ENCODE peak calls at places on chromosomes 6 and 20, in nine cellular contexts. Z is left lung; V is spleen; T is lung; N is effector memory CD4-positive, alpha-beta T cell; F is left ventricle myocardium inferior; S is CD8-positive, alpha-beta memory T cell; G is lower lobe of right lung; K is suprapubic skin. B is an unnamed sample. For H3K4me1 and H3K36me3, the result is how much of the 10 kb centered on the place peaks cover.

GRCh38 chr20:40335437-40335836 is 353.6 kb downstream of the MAFB start:
- DNase-seq in Z (no peak), V (no peak), T (no peak), N (no peak), F (no peak), S (no peak), G (no peak), K (no peak), B (no peak)

GRCh38 chr20:57459278-57459677 is 65.7 kb downstream of the CTCFL start:
- DNase-seq in Z (no peak), V (no peak), T (no peak), N (no peak), F (no peak), S (no peak), G (no peak), K (no peak), B (no peak)

GRCh38 chr20:23193985-23194384 is 107.9 kb upstream of the CD93 start:
- DNase-seq in Z (no peak), V (no peak), T (no peak), N (no peak), F (no peak), S (no peak), G (no peak), K (no peak), B (no peak)

GRCh38 chr6:10404799-10405524 is 9.9 kb downstream of the TFAP2A start:
- DNase-seq in Z (no peak), V (no peak), T (no peak), N (no peak), F (no peak), S (no peak), G (no peak), K (no peak), B (peak)

GRCh38 chr20:49045440-49046086 is 549 bp upstream of the CSE1L start:
- DNase-seq in Z (peak), V (peak), T (peak), N (peak), F (peak), S (no peak), G (peak), K (no peak), B (peak)

GRCh38 chr6:62013719-62014118 is 272.3 kb downstream of the KHDRBS2 start:
- DNase-seq in Z (no peak), V (no peak), T (no peak), N (no peak), F (no peak), S (no peak), G (no peak), K (no peak), B (no peak)

GRCh38 chr6:27144740-27145079 is 102.8 kb upstream of the PRSS16 start:
- DNase-seq in Z (no peak), V (no peak), T (no peak), N (no peak), F (no peak), S (no peak), G (no peak), K (no peak), B (no peak)

GRCh38 chr6:143884161-143884560 is 19.9 kb downstream of the ZC2HC1B start:
- DNase-seq in Z (no peak), V (no peak), T (no peak), N (no peak), F (no peak), S (no peak), G (no peak), K (no peak), B (no peak)

GRCh38 chr6:154494592-154494991 is 15.9 kb downstream of the CNKSR3 start:
- DNase-seq in Z (no peak), V (no peak), T (no peak), N (no peak), F (no peak), S (no peak), G (no peak), K (no peak), B (no peak)

GRCh38 chr6:125020385-125020784 is 58.1 kb downstream of the RNF217 start:
- DNase-seq in Z (no peak), V (no peak), T (no peak), N (no peak), F (no peak), S (no peak), G (no peak), K (no peak), B (no peak)

GRCh38 chr6:17397764-17398194 is 4.4 kb downstream of the CAP2 start:
- DNase-seq in Z (no peak), V (no peak), T (no peak), N (no peak), F (no peak), S (no peak), G (no peak), K (no peak), B (no peak)

GRCh38 chr6:113630738-113631535 is 226.2 kb upstream of the MARCKS start:
- DNase-seq in Z (peak), V (no peak), T (no peak), N (no peak), F (no peak), S (no peak), G (no peak), K (no peak), B (no peak)

GRCh38 chr20:32585011-32585518 is at the start of gene NOL4L:
- DNase-seq in Z (no peak), V (peak), T (no peak), N (peak), F (peak), S (peak), G (no peak), K (no peak), B (no peak)

GRCh38 chr6:88290432-88290831 is 124.3 kb upstream of the CNR1 start:
- DNase-seq in Z (no peak), V (no peak), T (no peak), N (no peak), F (no peak), S (no peak), G (no peak), K (no peak), B (no peak)

GRCh38 chr20:46023148-46023484 is 5.9 kb upstream of the SLC12A5 start:
- DNase-seq in Z (no peak), V (no peak), T (no peak), N (no peak), F (no peak), S (no peak), G (no peak), K (no peak), B (no peak)

GRCh38 chr6:147675281-147675680 is 166.8 kb downstream of the SAMD5 start:
- DNase-seq in Z (no peak), V (no peak), T (no peak), N (no peak), F (no peak), S (no peak), G (no peak), K (no peak), B (no peak)

GRCh38 chr6:20325641-20326421 is 75.8 kb upstream of the E2F3 start:
- DNase-seq in Z (no peak), V (no peak), T (no peak), N (no peak), F (no peak), S (no peak), G (no peak), K (no peak), B (no peak)

GRCh38 chr20:62959101-62959971 is 6.8 kb downstream of the SLC17A9 start:
- DNase-seq in Z (no peak), V (peak), T (no peak), N (no peak), F (no peak), S (no peak), G (no peak), K (no peak), B (no peak)

GRCh38 chr6:76774750-76775396 is 688.4 kb downstream of the HTR1B start:
- DNase-seq in Z (no peak), V (no peak), T (no peak), N (no peak), F (peak), S (no peak), G (no peak), K (no peak), B (no peak)

GRCh38 chr6:145863988-145864616 is 49.5 kb upstream of the FBXO30 start:
- DNase-seq in Z (no peak), V (no peak), T (no peak), N (no peak), F (no peak), S (no peak), G (no peak), K (no peak), B (no peak)

GRCh38 chr20:24739751-24740150 is 209.3 kb upstream of the CST7 start:
- DNase-seq in Z (no peak), V (no peak), T (no peak), N (no peak), F (no peak), S (no peak), G (no peak), K (no peak), B (no peak)
- H3K4me1 ChIP-seq in Z (under half), V (under half), T (under half), N (under half), F (under half), S (under half), G (under half), K (under half), B (under half)

DNA sequence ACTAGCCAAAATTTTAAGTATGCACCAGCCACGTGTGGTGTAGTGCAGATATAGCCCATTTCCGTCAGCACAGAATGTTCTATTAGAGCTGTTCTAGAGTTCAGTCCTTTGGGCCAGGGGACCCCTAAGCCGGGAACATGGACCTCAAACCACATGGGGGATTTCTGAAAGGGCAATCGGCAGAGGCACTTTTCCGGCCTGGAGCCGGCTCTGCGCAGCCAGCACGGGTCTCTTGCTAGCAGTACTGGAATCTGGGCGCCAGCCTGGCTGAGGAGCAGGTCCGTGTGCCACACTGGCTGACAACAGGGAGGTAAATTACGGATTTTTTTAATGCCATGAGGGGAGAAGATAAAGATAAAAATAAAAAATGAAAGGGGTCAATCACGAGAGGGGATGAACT is 120.5 kb downstream of the SULF2 start:
- DNase-seq in Z (no peak), V (no peak), T (no peak), N (no peak), F (no peak), S (no peak), G (no peak), K (no peak), B (no peak)
- H3K36me3 ChIP-seq in Z (under half), V (under half), T (under half), N (under half), F (under half), S (under half), G (under half), K (under half), B (under half)

GRCh38 chr6:47479874-47480273 is 2.3 kb downstream of the CD2AP start:
- DNase-seq in Z (no peak), V (no peak), T (no peak), N (no peak), F (no peak), S (no peak), G (no peak), K (no peak), B (no peak)
- H3K4me3 ChIP-seq in Z (peak), V (no peak), T (no peak), N (no peak), F (peak), S (no peak), G (peak), K (peak), B (no peak)

GRCh38 chr6:25497383-25497782 is 154.6 kb upstream of the SCGN start:
- DNase-seq in Z (no peak), V (no peak), T (no peak), N (no peak), F (no peak), S (no peak), G (no peak), K (no peak), B (no peak)

GRCh38 chr6:25499851-25500250 is 152.2 kb upstream of the SCGN start:
- DNase-seq in Z (no peak), V (no peak), T (no peak), N (no peak), F (no peak), S (no peak), G (no peak), K (no peak), B (no peak)

GRCh38 chr6:25503686-25504085 is 148.3 kb upstream of the SCGN start:
- DNase-seq in Z (no peak), V (no peak), T (no peak), N (no peak), F (no peak), S (no peak), G (no peak), K (no peak), B (no peak)

GRCh38 chr6:25494469-25494868 is 157.5 kb upstream of the SCGN start:
- DNase-seq in Z (no peak), V (no peak), T (no peak), N (no peak), F (no peak), S (no peak), G (no peak), K (no peak), B (no peak)

DNA sequence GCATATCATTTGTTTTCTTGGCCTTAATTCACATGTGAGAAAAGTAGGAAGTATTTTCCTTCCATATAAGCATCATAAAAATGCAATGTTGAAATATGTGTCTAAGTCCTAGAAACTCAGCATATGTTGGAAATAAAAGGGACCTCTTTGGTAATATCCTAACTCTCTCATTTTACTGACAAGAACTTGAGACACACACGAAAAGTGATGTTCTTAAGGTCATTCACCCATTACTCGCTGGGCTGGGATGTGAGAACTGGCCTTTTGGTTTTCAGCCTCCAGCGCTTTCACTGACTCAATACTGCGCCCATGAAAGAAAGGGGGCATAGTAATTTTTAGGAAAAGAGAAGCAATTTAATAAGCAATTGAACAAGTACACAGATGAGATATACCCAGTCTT is 153.5 kb upstream of the SCGN start:
- DNase-seq in Z (no peak), V (no peak), T (no peak), N (no peak), F (no peak), S (no peak), G (no peak), K (no peak), B (no peak)
- H3K4me1 ChIP-seq in Z (under half), V (under half), T (under half), N (under half), F (under half), S (under half), G (under half), K (under half), B (under half)

DNA sequence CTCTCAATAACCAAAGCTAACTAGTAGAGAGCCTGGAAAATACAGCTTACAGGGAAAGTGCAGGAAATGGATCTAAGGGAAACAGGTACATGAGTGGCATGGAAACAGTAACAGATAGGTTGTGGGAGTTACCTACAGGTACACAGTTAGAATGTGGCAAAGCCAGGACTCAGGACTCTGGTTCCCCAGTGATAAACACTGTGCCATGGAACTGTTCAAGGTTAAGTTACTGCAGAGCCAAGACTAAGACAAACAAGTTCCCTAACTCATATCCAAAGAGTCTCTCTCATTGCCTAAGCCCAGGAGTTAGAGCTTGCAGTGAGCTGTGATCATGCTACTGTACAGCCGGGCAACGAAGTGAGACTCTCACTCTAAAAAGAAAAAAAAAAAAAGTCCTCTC is 6.6 kb downstream of the MED20 start:
- DNase-seq in Z (no peak), V (no peak), T (no peak), N (no peak), F (no peak), S (no peak), G (no peak), K (no peak), B (no peak)
- H3K36me3 ChIP-seq in Z (under half), V (half or more), T (under half), N (under half), F (half or more), S (under half), G (half or more), K (under half), B (under half)

DNA sequence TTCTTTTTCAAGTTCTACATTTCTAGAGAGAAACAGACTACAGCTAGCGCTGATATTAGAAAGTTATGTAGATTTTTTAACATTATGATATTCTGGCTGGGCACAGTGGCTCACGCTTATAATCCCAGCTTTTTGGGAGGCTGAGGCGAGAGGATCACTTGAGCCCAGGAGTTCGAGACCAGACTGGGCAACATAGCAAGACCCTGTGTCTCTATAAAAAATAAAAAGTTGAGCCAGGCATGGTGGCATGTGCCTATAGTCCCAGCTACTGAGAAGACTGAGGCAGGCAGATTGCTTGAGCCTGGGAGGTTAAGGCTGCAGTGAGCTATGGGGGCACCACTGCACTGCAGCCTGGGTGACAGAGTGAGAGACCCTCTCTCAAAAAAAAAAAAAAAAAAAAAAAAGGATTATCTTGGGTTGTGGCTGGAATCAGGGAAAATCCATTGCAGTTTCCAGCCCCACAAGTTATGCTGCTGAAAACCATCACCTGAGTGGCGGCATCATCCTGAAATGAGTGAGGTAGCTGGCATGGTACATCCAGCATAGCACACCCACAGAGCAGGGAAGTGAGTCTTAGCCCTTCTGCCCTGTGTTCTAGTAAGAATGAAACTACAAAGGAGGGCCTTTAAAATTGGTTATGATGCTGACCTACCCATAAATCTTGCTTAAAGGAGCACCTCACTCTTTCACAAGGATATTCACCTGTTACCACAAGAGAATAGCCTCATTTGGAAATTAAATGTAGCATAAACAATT is 119.4 kb downstream of the NFATC2 start:
- DNase-seq in Z (no peak), V (peak), T (no peak), N (no peak), F (no peak), S (no peak), G (no peak), K (no peak), B (no peak)
- H3K4me3 ChIP-seq in Z (no peak), V (no peak), T (no peak), N (no peak), F (no peak), S (no peak), G (no peak), K (no peak), B (no peak)

GRCh38 chr6:85465762-85466161 is 15.9 kb downstream of the NT5E start:
- DNase-seq in Z (no peak), V (no peak), T (no peak), N (no peak), F (no peak), S (no peak), G (no peak), K (no peak), B (no peak)

GRCh38 chr6:85462673-85463072 is 12.8 kb downstream of the NT5E start:
- DNase-seq in Z (no peak), V (no peak), T (no peak), N (no peak), F (no peak), S (no peak), G (no peak), K (no peak), B (no peak)

GRCh38 chr6:85464722-85465150 is 14.9 kb downstream of the NT5E start:
- DNase-seq in Z (no peak), V (no peak), T (no peak), N (no peak), F (no peak), S (no peak), G (no peak), K (no peak), B (no peak)

GRCh38 chr6:85463621-85464259 is 13.9 kb downstream of the NT5E start:
- DNase-seq in Z (no peak), V (no peak), T (no peak), N (no peak), F (no peak), S (no peak), G (no peak), K (no peak), B (no peak)

GRCh38 chr6:85464260-85464644 is 14.4 kb downstream of the NT5E start:
- DNase-seq in Z (no peak), V (no peak), T (no peak), N (no peak), F (no peak), S (no peak), G (no peak), K (no peak), B (no peak)
- H3K4me1 ChIP-seq in Z (under half), V (half or more), T (under half), N (under half), F (under half), S (under half), G (under half), K (under half), B (under half)

B was measured in right lobe of liver.